ENCODE peak calls at places on chromosomes 2 and 18, in ten cellular contexts. R, T, G, M, F, P, A, O, X and C are unnamed samples.

GRCh38 chr2:199228887-199229819 is 228.6 kb downstream of the SATB2 start:
- DNase-seq in A (no peak), O (no peak), T (peak; percentile 94), R (no peak), F (peak; percentile 94), X (no peak), M (no peak), P (peak; percentile 90), G (peak; percentile 57), C (no peak)

GRCh38 chr2:160010361-160011145 is 51.9 kb downstream of the PLA2R1 start:
- DNase-seq in F (peak; percentile 32), P (no peak), X (no peak), A (no peak), O (no peak), R (no peak), M (no peak), T (peak; percentile 69), G (no peak), C (no peak)

GRCh38 chr2:238720232-238720672 is 127.6 kb upstream of the TWIST2 start:
- DNase-seq in G (no peak), M (peak; percentile 52), R (no peak), F (no peak), P (no peak), T (peak; percentile 7), O (peak; percentile 75), A (no peak), X (peak; percentile 52), C (peak; percentile 75)

GRCh38 chr2:210955591-210955990 is 399.2 kb downstream of the CPS1 start:
- DNase-seq in P (peak; percentile 8), F (no peak), X (peak; percentile 15), M (no peak), G (no peak), R (no peak), O (no peak), A (no peak), T (peak; percentile 18), C (no peak)

GRCh38 chr2:222604749-222605515 is 51.0 kb downstream of the FARSB start:
- DNase-seq in T (no peak), M (no peak), X (no peak), O (no peak), F (no peak), R (no peak), P (no peak), A (no peak), G (no peak), C (no peak)

GRCh38 chr18:36350211-36350610 is 52.7 kb downstream of the FHOD3 start:
- DNase-seq in R (no peak), T (no peak), P (no peak), F (no peak), G (no peak), A (no peak), O (no peak), X (no peak), M (no peak), C (no peak)

GRCh38 chr18:56044239-56044638 is 456.2 kb upstream of the TCF4 start:
- DNase-seq in F (no peak), G (no peak), X (no peak), O (no peak), M (no peak), R (no peak), T (no peak), A (no peak), P (no peak), C (no peak)

GRCh38 chr18:33804258-33804657 is 226.2 kb downstream of the ASXL3 start:
- DNase-seq in O (peak; percentile 19), A (peak; percentile 27), X (no peak), R (no peak), P (no peak), G (no peak), F (peak; percentile 3), T (no peak), M (peak; percentile 30), C (no peak)

GRCh38 chr2:55965276-55965675 is 41.7 kb upstream of the EFEMP1 start:
- DNase-seq in O (no peak), T (no peak), P (no peak), A (no peak), X (no peak), R (no peak), G (no peak), M (no peak), F (no peak), C (no peak)

GRCh38 chr2:98917031-98917459 is 19.0 kb downstream of the CRACDL start:
- DNase-seq in O (no peak), F (peak; percentile 38), G (no peak), A (no peak), X (peak; percentile 8), P (peak; percentile 54), R (no peak), M (no peak), T (peak; percentile 81), C (no peak)

GRCh38 chr2:238669046-238669445 is 178.8 kb upstream of the TWIST2 start:
- DNase-seq in G (no peak), F (no peak), X (no peak), O (no peak), R (no peak), T (no peak), M (no peak), A (no peak), P (no peak), C (no peak)

GRCh38 chr2:163011035-163011434 is 172.5 kb upstream of the KCNH7 start:
- DNase-seq in T (no peak), M (no peak), R (no peak), O (no peak), P (no peak), F (no peak), A (no peak), G (no peak), X (no peak), C (no peak)

GRCh38 chr18:8217041-8217564 is 392.1 kb upstream of the RAB12 start:
- DNase-seq in P (no peak), A (no peak), O (no peak), G (no peak), M (no peak), X (no peak), T (no peak), R (no peak), F (no peak), C (no peak)

GRCh38 chr2:1598800-1599199 is 145.5 kb downstream of the PXDN start:
- DNase-seq in G (no peak), O (no peak), P (no peak), T (no peak), R (no peak), M (peak; percentile 0), F (no peak), X (no peak), A (no peak), C (no peak)

GRCh38 chr2:37773354-37773753 is 101.9 kb upstream of the CDC42EP3 start:
- DNase-seq in G (no peak), O (peak; percentile 25), F (no peak), R (no peak), T (no peak), M (no peak), A (no peak), X (no peak), P (no peak), C (no peak)

GRCh38 chr2:74142340-74142739 is 5.4 kb downstream of the BOLA3 start:
- DNase-seq in R (no peak), F (peak; percentile 21), P (no peak), T (no peak), G (no peak), A (no peak), M (no peak), X (no peak), O (no peak), C (peak; percentile 45)

GRCh38 chr2:74138219-74138951 is 9.3 kb downstream of the BOLA3 start:
- DNase-seq in G (no peak), R (no peak), M (no peak), A (no peak), X (no peak), O (no peak), F (no peak), P (no peak), T (no peak), C (no peak)

GRCh38 chr2:74137651-74138050 is 10.1 kb downstream of the BOLA3 start:
- DNase-seq in G (no peak), F (no peak), M (no peak), T (no peak), P (no peak), X (no peak), O (no peak), A (no peak), R (no peak), C (no peak)

DNA sequence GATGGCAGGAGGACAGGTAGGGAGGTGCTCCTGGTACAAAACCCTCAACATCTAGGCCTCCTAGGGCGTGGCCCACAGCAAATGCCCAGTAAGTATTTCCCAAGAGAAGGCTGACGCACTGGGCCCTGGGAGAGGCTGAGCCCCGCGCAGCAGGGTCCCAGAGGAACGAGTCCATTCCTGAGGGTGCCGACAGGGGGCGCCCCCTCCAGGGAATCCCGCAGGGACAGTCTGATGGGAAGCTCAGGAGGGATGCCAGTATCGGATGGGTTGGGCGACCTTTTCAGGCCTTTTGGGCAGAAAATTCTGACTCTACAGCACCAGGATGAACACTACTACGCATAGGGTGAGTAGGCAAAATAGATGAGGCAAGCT is 8.8 kb downstream of the BOLA3 start:
- DNase-seq in X (no peak), R (no peak), P (no peak), G (no peak), O (no peak), F (no peak), T (no peak), M (no peak), A (no peak), C (no peak)
- TF ChIP-seq CTCF in X (no peak), R (no peak), P (peak; percentile 24), G (peak; percentile 10), O (no peak), F (peak; percentile 26), T (peak; percentile 55), M (no peak), A (peak; percentile 21), C (peak; percentile 51)

GRCh38 chr2:3377612-3378432 is at the start of gene EIPR1:
- DNase-seq in F (peak; percentile 94), P (peak; percentile 94), O (peak; percentile 99), R (peak; percentile 97), A (peak; percentile 98), X (peak; percentile 98), G (peak; percentile 96), T (peak; percentile 99), M (peak; percentile 99), C (peak; percentile 98)
- TF ChIP-seq CTCF in F (no peak), P (no peak), O (no peak), R (no peak), A (no peak), X (no peak), G (no peak), T (no peak), M (peak; percentile 11), C (no peak)

DNA sequence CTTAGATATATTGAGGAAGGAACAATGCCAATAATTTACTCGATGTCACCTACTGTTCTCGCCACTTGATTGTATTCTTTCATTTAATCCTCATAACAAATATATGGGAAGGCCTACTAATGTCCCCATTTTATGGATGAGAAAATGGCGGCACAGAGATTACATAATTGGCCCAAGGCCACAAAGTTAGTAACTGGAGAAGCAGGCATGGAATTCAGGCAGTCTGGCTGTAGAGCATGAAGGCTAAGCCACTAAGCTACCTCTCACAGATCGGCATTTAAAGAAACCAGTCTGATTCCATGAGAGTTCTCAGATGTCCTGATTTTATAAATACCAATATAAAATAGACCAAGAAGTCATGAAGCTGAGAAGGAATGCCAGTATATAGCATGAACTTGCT is 121.8 kb upstream of the EPAS1 start:
- DNase-seq in T (peak; percentile 26), X (no peak), A (no peak), R (no peak), G (no peak), M (no peak), F (no peak), O (no peak), P (no peak), C (no peak)
- TF ChIP-seq CTCF in T (no peak), X (no peak), A (no peak), R (no peak), G (no peak), M (no peak), F (no peak), O (no peak), P (no peak), C (no peak)

GRCh38 chr2:237171396-237171795 is 85.7 kb downstream of the COPS8 start:
- DNase-seq in T (peak; percentile 91), R (no peak), M (peak; percentile 19), F (peak; percentile 93), A (no peak), G (no peak), P (peak; percentile 93), X (peak; percentile 19), O (no peak), C (no peak)
- TF ChIP-seq CTCF in T (peak; percentile 74), R (no peak), M (no peak), F (peak; percentile 11), A (peak; percentile 47), G (no peak), P (no peak), X (peak; percentile 56), O (no peak), C (no peak)